ENCODE peak calls at places on chromosomes 1 and 21, in eight cellular contexts. One of them, this sample, is unnamed.

GRCh38 chr1:172085372-172085771 is 244.1 kb downstream of the DNM3 start:
- DNase-seq in naive thymus-derived CD4-positive, alpha-beta T cell: no peak
- DNase-seq in GM04503: no peak
- DNase-seq in IMR-90: no peak
- DNase-seq in germinal center: no peak
- DNase-seq in NT2/D1: no peak
- DNase-seq in mammary epithelial cell: no peak
- DNase-seq in ureter: no peak
- DNase-seq in this sample: no peak

GRCh38 chr1:55876276-55877060 is 661.3 kb upstream of the USP24 start:
- DNase-seq in naive thymus-derived CD4-positive, alpha-beta T cell: no peak
- DNase-seq in GM04503: no peak
- DNase-seq in IMR-90: no peak
- DNase-seq in germinal center: no peak
- DNase-seq in NT2/D1: no peak
- DNase-seq in mammary epithelial cell: no peak
- DNase-seq in ureter: no peak
- DNase-seq in this sample: no peak

GRCh38 chr1:240455228-240455821 is 156.6 kb downstream of the GREM2 start:
- DNase-seq in naive thymus-derived CD4-positive, alpha-beta T cell: peak
- DNase-seq in GM04503: no peak
- DNase-seq in IMR-90: peak
- DNase-seq in germinal center: no peak
- DNase-seq in NT2/D1: peak
- DNase-seq in mammary epithelial cell: no peak
- DNase-seq in ureter: no peak
- DNase-seq in this sample: peak

GRCh38 chr1:229694053-229694693 is 68.1 kb downstream of the URB2 start:
- DNase-seq in naive thymus-derived CD4-positive, alpha-beta T cell: no peak
- DNase-seq in GM04503: peak
- DNase-seq in IMR-90: peak
- DNase-seq in germinal center: no peak
- DNase-seq in NT2/D1: peak
- DNase-seq in mammary epithelial cell: no peak
- DNase-seq in ureter: peak
- DNase-seq in this sample: no peak

GRCh38 chr1:228445867-228446584 is 29.4 kb upstream of the TRIM17 start:
- DNase-seq in naive thymus-derived CD4-positive, alpha-beta T cell: peak
- DNase-seq in GM04503: no peak
- DNase-seq in IMR-90: peak
- DNase-seq in germinal center: no peak
- DNase-seq in NT2/D1: no peak
- DNase-seq in mammary epithelial cell: no peak
- DNase-seq in ureter: no peak
- DNase-seq in this sample: peak

GRCh38 chr1:114130213-114130612 is 23.5 kb downstream of the SYT6 start:
- DNase-seq in naive thymus-derived CD4-positive, alpha-beta T cell: no peak
- DNase-seq in GM04503: no peak
- DNase-seq in IMR-90: no peak
- DNase-seq in germinal center: no peak
- DNase-seq in NT2/D1: no peak
- DNase-seq in mammary epithelial cell: no peak
- DNase-seq in ureter: no peak
- DNase-seq in this sample: no peak

GRCh38 chr1:234701737-234702341 is 91.9 kb upstream of the IRF2BP2 start:
- DNase-seq in naive thymus-derived CD4-positive, alpha-beta T cell: no peak
- DNase-seq in GM04503: no peak
- DNase-seq in IMR-90: no peak
- DNase-seq in germinal center: no peak
- DNase-seq in NT2/D1: no peak
- DNase-seq in mammary epithelial cell: no peak
- DNase-seq in ureter: no peak
- DNase-seq in this sample: no peak

GRCh38 chr1:226223786-226224244 is 351 bp downstream of the MIXL1 start:
- DNase-seq in naive thymus-derived CD4-positive, alpha-beta T cell: peak
- DNase-seq in GM04503: no peak
- DNase-seq in IMR-90: no peak
- DNase-seq in germinal center: peak
- DNase-seq in NT2/D1: no peak
- DNase-seq in mammary epithelial cell: no peak
- DNase-seq in ureter: no peak
- DNase-seq in this sample: no peak

GRCh38 chr21:37821791-37822450 is 94.3 kb downstream of the KCNJ6 start:
- DNase-seq in naive thymus-derived CD4-positive, alpha-beta T cell: no peak
- DNase-seq in GM04503: no peak
- DNase-seq in IMR-90: peak
- DNase-seq in germinal center: no peak
- DNase-seq in NT2/D1: no peak
- DNase-seq in mammary epithelial cell: peak
- DNase-seq in ureter: no peak
- DNase-seq in this sample: peak

GRCh38 chr1:229751629-229752028 is 125.6 kb downstream of the URB2 start:
- DNase-seq in naive thymus-derived CD4-positive, alpha-beta T cell: no peak
- DNase-seq in GM04503: no peak
- DNase-seq in IMR-90: no peak
- DNase-seq in germinal center: no peak
- DNase-seq in NT2/D1: no peak
- DNase-seq in mammary epithelial cell: no peak
- DNase-seq in ureter: no peak
- DNase-seq in this sample: no peak